ENCODE peak calls at places on chromosomes 11 and 22, in eight cellular contexts. D is IMR-90; R is heart right ventricle; Y is iPS DF 6.9; H is heart left ventricle; A is CD8-positive, alpha-beta memory T cell; G is psoas muscle; M is Peyer's patch. O is an unnamed sample.

GRCh38 chr11:21588754-21589153 is 604.1 kb upstream of the ANO5 start:
- DNase-seq in D (no peak), R (no peak), Y (no peak), H (no peak), A (no peak), G (no peak), M (no peak), O (no peak)

GRCh38 chr11:134470238-134470637 is 58.2 kb upstream of the B3GAT1 start:
- DNase-seq in D (no peak), R (no peak), Y (no peak), H (no peak), A (no peak), G (no peak), M (no peak), O (no peak)

GRCh38 chr11:68855205-68855978 is 13.7 kb upstream of the CPT1A start:
- DNase-seq in D (peak), R (peak), Y (no peak), H (peak), A (no peak), G (peak), M (no peak), O (peak)

GRCh38 chr22:35544189-35544588 is 3.6 kb downstream of the RASD2 start:
- DNase-seq in D (no peak), R (no peak), Y (no peak), H (no peak), A (no peak), G (no peak), M (no peak), O (no peak)

GRCh38 chr11:110069158-110069737 is 23.9 kb upstream of the ZC3H12C start:
- DNase-seq in D (peak), R (peak), Y (no peak), H (peak), A (no peak), G (peak), M (no peak), O (peak)

GRCh38 chr11:45141171-45141570 is 5.3 kb upstream of the PRDM11 start:
- DNase-seq in D (no peak), R (no peak), Y (no peak), H (no peak), A (no peak), G (no peak), M (no peak), O (no peak)

GRCh38 chr22:28955817-28956216 is 72.4 kb downstream of the ZNRF3 start:
- DNase-seq in D (no peak), R (no peak), Y (no peak), H (no peak), A (peak), G (no peak), M (peak), O (no peak)

GRCh38 chr22:29216873-29217666 is 11.4 kb downstream of the EMID1 start:
- DNase-seq in D (peak), R (no peak), Y (no peak), H (no peak), A (no peak), G (peak), M (no peak), O (no peak)

GRCh38 chr11:7617032-7617431 is 56.3 kb downstream of the CYB5R2 start:
- DNase-seq in D (no peak), R (no peak), Y (no peak), H (no peak), A (no peak), G (no peak), M (no peak), O (no peak)

GRCh38 chr22:32421484-32421883 is 9.4 kb upstream of the RTCB start:
- DNase-seq in D (no peak), R (no peak), Y (no peak), H (no peak), A (no peak), G (no peak), M (no peak), O (no peak)

GRCh38 chr22:22700631-22701030 is 56.2 kb downstream of the GGTLC2 start:
- DNase-seq in D (no peak), R (no peak), Y (no peak), H (no peak), A (no peak), G (no peak), M (no peak), O (no peak)

GRCh38 chr11:33636104-33636503 is 64.5 kb downstream of the C11orf91 start:
- DNase-seq in D (no peak), R (no peak), Y (no peak), H (no peak), A (no peak), G (no peak), M (no peak), O (no peak)

GRCh38 chr11:67466367-67466766 is 2.7 kb downstream of the TMEM134 start:
- DNase-seq in D (no peak), R (no peak), Y (no peak), H (no peak), A (no peak), G (no peak), M (no peak), O (no peak)

GRCh38 chr11:22808559-22809197 is 20.9 kb downstream of the SVIP start:
- DNase-seq in D (no peak), R (no peak), Y (no peak), H (no peak), A (no peak), G (no peak), M (no peak), O (no peak)

GRCh38 chr11:66467034-66467659 is 442 bp downstream of the PELI3 start:
- DNase-seq in D (peak), R (peak), Y (no peak), H (no peak), A (no peak), G (peak), M (peak), O (no peak)

GRCh38 chr11:65726660-65727059 is 6.1 kb upstream of the RNASEH2C start:
- DNase-seq in D (no peak), R (no peak), Y (no peak), H (no peak), A (no peak), G (no peak), M (no peak), O (no peak)

GRCh38 chr11:64752106-64752970 is 7.4 kb downstream of the PYGM start:
- DNase-seq in D (no peak), R (no peak), Y (no peak), H (no peak), A (no peak), G (peak), M (no peak), O (peak)

GRCh38 chr22:26617251-26618199 is at the start of gene CRYBB1:
- DNase-seq in D (peak), R (peak), Y (no peak), H (peak), A (no peak), G (peak), M (peak), O (peak)

GRCh38 chr11:104823638-104824037 is 74.6 kb downstream of the CASP12 start:
- DNase-seq in D (no peak), R (no peak), Y (no peak), H (no peak), A (no peak), G (no peak), M (no peak), O (no peak)

GRCh38 chr11:14927146-14927545 is 35.1 kb upstream of the CYP2R1 start:
- DNase-seq in D (peak), R (no peak), Y (no peak), H (no peak), A (no peak), G (no peak), M (no peak), O (no peak)

GRCh38 chr11:57321388-57321995 is 3.3 kb downstream of the TNKS1BP1 start:
- DNase-seq in D (no peak), R (no peak), Y (no peak), H (no peak), A (no peak), G (peak), M (no peak), O (no peak)

GRCh38 chr11:84345027-84345426 is 1058.9 kb upstream of the CCDC90B start:
- DNase-seq in D (no peak), R (no peak), Y (no peak), H (no peak), A (no peak), G (no peak), M (no peak), O (no peak)

GRCh38 chr11:12112731-12113130 is 2.3 kb downstream of the MICAL2 start:
- DNase-seq in D (no peak), R (no peak), Y (no peak), H (no peak), A (no peak), G (no peak), M (no peak), O (no peak)

GRCh38 chr11:36433896-36434295 is 76.2 kb downstream of the TRAF6 start:
- DNase-seq in D (no peak), R (no peak), Y (no peak), H (no peak), A (no peak), G (no peak), M (no peak), O (no peak)

GRCh38 chr11:12280199-12280837 is 97.1 kb upstream of the PARVA start:
- DNase-seq in D (no peak), R (no peak), Y (no peak), H (no peak), A (no peak), G (no peak), M (no peak), O (no peak)

GRCh38 chr11:73267122-73267846 is 4.9 kb upstream of the P2RY6 start:
- DNase-seq in D (no peak), R (no peak), Y (no peak), H (no peak), A (no peak), G (no peak), M (no peak), O (no peak)

GRCh38 chr11:89161949-89162348 is 15.7 kb upstream of the TYR start:
- DNase-seq in D (no peak), R (no peak), Y (no peak), H (no peak), A (no peak), G (no peak), M (no peak), O (no peak)

GRCh38 chr11:65468874-65469333 is 29.9 kb upstream of the MALAT1 start:
- DNase-seq in D (no peak), R (peak), Y (no peak), H (peak), A (peak), G (no peak), M (peak), O (no peak)

GRCh38 chr11:17894929-17895658 is 117.8 kb downstream of the SERGEF start:
- DNase-seq in D (peak), R (no peak), Y (no peak), H (peak), A (no peak), G (no peak), M (no peak), O (no peak)

GRCh38 chr22:37431811-37432707 is 4.8 kb upstream of the ELFN2 start:
- DNase-seq in D (peak), R (no peak), Y (no peak), H (no peak), A (no peak), G (no peak), M (no peak), O (no peak)

GRCh38 chr22:17007257-17007656 is 765 bp downstream of the GAB4 start:
- DNase-seq in D (no peak), R (no peak), Y (no peak), H (no peak), A (no peak), G (peak), M (no peak), O (no peak)

GRCh38 chr11:95445746-95446333 is 214.8 kb upstream of the SESN3 start:
- DNase-seq in D (no peak), R (no peak), Y (no peak), H (no peak), A (no peak), G (no peak), M (no peak), O (no peak)

GRCh38 chr11:107385361-107385982 is 72.2 kb downstream of the CWF19L2 start:
- DNase-seq in D (peak), R (no peak), Y (no peak), H (no peak), A (no peak), G (no peak), M (no peak), O (no peak)

GRCh38 chr22:26656896-26657851 is at the start of gene MIAT:
- DNase-seq in D (peak), R (no peak), Y (no peak), H (no peak), A (peak), G (peak), M (peak), O (no peak)

GRCh38 chr22:19179472-19180048 is 1.0 kb upstream of the SLC25A1 start:
- DNase-seq in D (peak), R (peak), Y (peak), H (peak), A (peak), G (peak), M (peak), O (peak)

GRCh38 chr11:69333906-69334305 is 40.0 kb downstream of the MYEOV start:
- DNase-seq in D (peak), R (no peak), Y (no peak), H (no peak), A (no peak), G (no peak), M (no peak), O (no peak)

GRCh38 chr11:13030857-13031256 is 21.7 kb downstream of the RASSF10 start:
- DNase-seq in D (no peak), R (peak), Y (no peak), H (peak), A (no peak), G (peak), M (no peak), O (no peak)

GRCh38 chr11:126415669-126416420 is 60.4 kb downstream of the ST3GAL4 start:
- DNase-seq in D (no peak), R (peak), Y (no peak), H (peak), A (no peak), G (peak), M (no peak), O (peak)

DNA sequence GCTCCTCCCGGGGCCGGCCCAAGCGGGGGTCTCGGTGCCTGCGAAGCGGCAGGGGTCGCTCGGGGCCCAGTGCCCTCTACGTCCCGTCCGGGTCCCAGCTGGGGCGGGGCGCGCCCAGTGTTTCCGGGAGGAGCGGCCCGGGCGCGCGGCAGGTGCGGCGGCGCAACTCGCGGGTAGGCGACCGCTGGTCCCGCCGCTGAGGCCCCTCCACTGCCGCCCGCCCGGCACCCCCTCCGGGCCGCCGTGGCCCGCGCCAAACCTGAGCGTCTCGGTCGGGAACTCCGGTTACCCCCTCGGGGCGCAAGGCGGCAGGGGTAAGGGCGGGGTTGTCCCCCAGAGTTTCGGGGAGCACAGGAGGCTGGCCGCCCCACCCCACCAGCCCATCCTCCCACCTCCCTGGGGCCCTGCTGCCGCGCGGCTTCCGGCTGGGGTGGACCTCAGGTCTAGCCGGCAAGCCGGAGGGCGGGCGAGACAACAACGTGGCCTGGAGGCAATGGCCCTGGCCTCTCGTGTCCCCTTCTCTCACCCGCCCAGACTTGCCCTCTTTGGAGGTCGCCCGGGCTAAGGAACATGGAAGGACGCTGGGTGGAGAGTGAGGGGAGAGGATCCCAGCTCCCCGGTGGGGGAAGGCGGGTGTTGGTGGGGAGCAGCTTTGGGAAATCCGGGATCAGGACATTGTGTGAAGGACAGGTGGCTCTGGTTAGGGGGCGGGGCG is 416 bp upstream of the CRACR2B start:
- DNase-seq in D (no peak), R (peak), Y (no peak), H (no peak), A (no peak), G (no peak), M (peak), O (no peak)
- H3K4me3 ChIP-seq in D (no peak), R (peak), Y (peak), H (peak), A (peak), G (peak), M (peak), O (peak)

DNA sequence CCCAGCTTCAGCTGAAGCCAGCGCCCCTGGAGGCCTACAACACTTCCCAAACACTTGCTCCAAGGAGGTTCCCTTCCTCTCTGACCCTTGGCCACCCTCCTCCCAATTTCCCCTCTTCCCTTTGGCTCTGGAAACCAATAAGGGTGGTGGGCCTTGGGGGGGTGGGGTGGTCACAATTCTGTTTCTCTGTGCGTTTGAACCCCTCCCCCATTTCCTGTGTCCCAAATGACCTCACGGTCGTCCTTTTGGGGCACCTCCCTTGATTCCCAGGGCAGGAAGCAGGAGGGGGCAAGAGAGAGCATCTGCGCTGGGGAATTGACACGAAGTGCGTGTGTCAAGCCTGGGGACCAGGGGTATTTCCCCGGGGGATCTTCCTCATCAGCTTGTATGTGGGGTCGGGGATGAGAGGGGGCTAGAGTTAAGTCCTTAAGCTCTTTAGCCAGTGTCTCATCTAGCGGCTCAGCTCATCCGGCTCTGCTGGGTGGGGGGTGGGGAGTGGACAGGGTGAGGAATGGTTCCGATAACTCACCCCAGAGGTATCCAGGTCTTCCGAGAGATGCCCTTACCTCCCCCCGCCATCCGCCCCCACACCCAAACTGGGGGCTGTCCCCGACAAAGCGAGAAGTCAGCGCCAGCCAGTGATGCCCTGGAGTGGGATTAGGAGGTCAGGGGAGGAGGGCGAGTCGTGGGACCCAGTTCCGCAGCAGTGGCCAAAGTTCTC is 629 bp downstream of the ESAM start:
- DNase-seq in D (no peak), R (peak), Y (no peak), H (peak), A (no peak), G (no peak), M (no peak), O (no peak)
- H3K27ac ChIP-seq in D (no peak), R (peak), Y (no peak), H (peak), A (no peak), G (peak), M (peak), O (peak)

DNA sequence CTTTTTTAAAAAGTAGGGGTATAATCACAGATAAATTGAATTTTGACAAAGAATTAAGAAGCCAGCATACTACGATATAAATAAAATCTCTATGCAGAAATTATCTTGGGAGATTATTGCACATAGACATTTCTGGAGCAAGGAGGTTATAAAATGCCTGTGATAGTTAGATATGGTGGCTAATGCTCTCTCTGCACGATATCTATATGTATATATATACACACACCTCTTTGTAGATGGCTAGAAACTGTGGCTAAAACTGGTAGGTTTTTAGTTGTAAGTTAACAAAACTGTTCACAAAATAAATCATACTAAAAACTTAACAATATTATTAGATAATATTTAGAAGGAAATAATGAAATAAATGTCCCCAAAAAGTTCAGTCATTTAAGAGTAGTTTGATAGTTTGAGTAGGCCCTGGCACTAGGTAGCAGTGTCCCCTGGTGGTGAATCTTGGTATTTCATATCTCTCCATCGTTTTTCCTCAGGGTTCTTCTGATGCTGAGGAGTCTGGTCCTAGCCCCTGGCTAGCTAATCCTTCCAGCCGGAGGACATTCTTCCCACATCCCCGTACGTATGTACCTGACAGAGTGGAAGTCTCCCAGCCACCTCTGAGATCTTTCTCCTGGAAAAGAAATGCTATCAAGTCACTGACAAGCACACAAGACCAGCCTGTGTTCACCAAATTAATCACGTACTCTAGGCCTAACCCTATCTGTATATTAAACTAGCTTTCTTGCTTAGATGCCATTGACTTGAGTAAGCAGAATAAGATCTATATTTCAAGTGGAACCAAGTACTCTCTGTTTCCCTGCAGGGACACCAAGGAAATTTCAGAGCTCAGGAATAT is 32.2 kb downstream of the ART5 start:
- DNase-seq in D (peak), R (no peak), Y (peak), H (no peak), A (no peak), G (no peak), M (no peak), O (no peak)
- H3K4me3 ChIP-seq in D (no peak), R (no peak), Y (no peak), H (no peak), A (no peak), G (no peak), M (no peak), O (no peak)

DNA sequence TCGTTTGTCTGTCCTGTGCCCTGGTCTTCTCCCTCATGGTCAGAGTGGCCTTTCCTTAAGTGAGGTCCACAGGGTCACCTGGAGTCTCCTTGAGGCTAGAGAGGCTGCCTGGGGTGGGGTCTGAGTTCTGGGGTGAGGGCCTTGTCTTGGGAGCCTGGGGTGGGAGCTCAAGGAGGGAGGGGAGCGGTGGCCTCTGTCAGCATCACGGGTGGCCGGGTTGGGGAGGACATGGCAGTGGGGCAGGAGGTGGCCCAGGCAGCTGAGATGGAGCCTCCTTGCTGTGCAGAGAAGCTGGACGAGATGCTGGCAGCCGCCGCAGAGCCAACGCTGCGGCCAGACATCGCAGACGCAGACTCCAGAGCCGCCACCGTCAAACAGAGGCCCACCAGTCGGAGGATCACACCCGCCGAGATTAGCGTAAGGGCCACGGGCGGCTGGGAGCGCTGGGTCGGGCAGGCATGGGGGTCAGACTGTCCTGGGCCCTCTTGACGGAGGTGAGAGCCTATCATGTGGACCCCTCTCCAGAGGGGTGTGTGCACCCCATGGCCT is 23.3 kb upstream of the ACR start:
- DNase-seq in D (no peak), R (no peak), Y (no peak), H (peak), A (no peak), G (peak), M (no peak), O (no peak)
- H3K27ac ChIP-seq in D (no peak), R (peak), Y (no peak), H (no peak), A (no peak), G (no peak), M (no peak), O (no peak)